ENCODE peak calls at places on chromosomes 13 and 19, in ten cellular contexts. I, J, X, U, N, R, V, B, D and L are unnamed samples.

GRCh38 chr19:6238643-6239281 is 41.0 kb downstream of the MLLT1 start:
- DNase-seq in B (peak), R (peak), J (no peak), N (peak), D (no peak), U (peak), X (peak), I (no peak), V (peak), L (no peak)

GRCh38 chr13:60012503-60012902 is 151.2 kb downstream of the DIAPH3 start:
- DNase-seq in B (no peak), V (no peak), X (no peak), J (peak), U (no peak), D (no peak), R (no peak), I (no peak), N (no peak), L (peak)

GRCh38 chr13:71829542-71829941 is 37.5 kb downstream of the DACH1 start:
- DNase-seq in J (no peak), R (no peak), U (no peak), I (no peak), B (no peak), N (no peak), X (no peak), V (no peak), D (no peak), L (no peak)

GRCh38 chr13:37978680-37979079 is 109.1 kb upstream of the TRPC4 start:
- DNase-seq in N (no peak), U (no peak), I (no peak), X (no peak), B (no peak), D (no peak), R (no peak), J (no peak), V (no peak), L (no peak)

GRCh38 chr13:111429064-111429558 is 108.7 kb downstream of the TEX29 start:
- DNase-seq in D (peak), U (peak), X (no peak), B (peak), I (no peak), R (no peak), V (no peak), N (no peak), J (peak), L (no peak)

GRCh38 chr19:5457709-5458108 is 2.5 kb downstream of the ZNRF4 start:
- DNase-seq in R (no peak), I (no peak), V (no peak), N (no peak), J (no peak), B (no peak), D (no peak), X (no peak), U (no peak), L (no peak)

GRCh38 chr19:49019242-49019932 is 2.5 kb upstream of the LHB start:
- DNase-seq in U (peak), N (peak), D (peak), V (peak), B (peak), R (peak), X (peak), J (peak), I (no peak), L (peak)

GRCh38 chr13:48600374-48601364 is 53.1 kb upstream of the CYSLTR2 start:
- DNase-seq in N (no peak), V (no peak), D (no peak), R (no peak), I (peak), U (peak), B (peak), J (no peak), X (no peak), L (no peak)

GRCh38 chr19:7145494-7145893 is 76.0 kb downstream of the ZNF557 start:
- DNase-seq in D (no peak), I (no peak), X (no peak), J (peak), V (no peak), B (no peak), R (no peak), N (no peak), U (no peak), L (no peak)

GRCh38 chr13:80444240-80445015 is 103.5 kb upstream of the SPRY2 start:
- DNase-seq in I (no peak), D (no peak), U (no peak), N (peak), X (no peak), J (no peak), B (no peak), R (no peak), V (no peak), L (no peak)

GRCh38 chr19:6536138-6536671 is 5.4 kb downstream of the TNFSF9 start:
- DNase-seq in U (no peak), D (peak), V (no peak), N (peak), B (peak), J (peak), I (no peak), R (no peak), X (no peak), L (peak)

GRCh38 chr19:21581646-21582045 is 76.2 kb downstream of the ZNF429 start:
- DNase-seq in B (no peak), D (no peak), I (no peak), U (no peak), R (no peak), V (no peak), N (no peak), X (no peak), J (no peak), L (no peak)

GRCh38 chr19:5250127-5250659 is 90.4 kb downstream of the PTPRS start:
- DNase-seq in D (no peak), N (no peak), V (peak), J (no peak), R (peak), I (no peak), U (no peak), B (no peak), X (peak), L (no peak)

GRCh38 chr19:18488838-18489626 is 32.8 kb downstream of the ELL start:
- DNase-seq in V (peak), B (no peak), R (no peak), N (peak), I (no peak), J (no peak), X (no peak), U (no peak), D (peak), L (no peak)

GRCh38 chr13:98397221-98397620 is 179.7 kb downstream of the STK24 start:
- DNase-seq in J (no peak), V (no peak), I (no peak), B (peak), D (no peak), R (no peak), U (peak), N (peak), X (no peak), L (no peak)

GRCh38 chr13:102856603-102857002 is 10.8 kb downstream of the ERCC5 start:
- DNase-seq in J (no peak), R (no peak), N (no peak), I (no peak), X (peak), U (no peak), D (no peak), B (peak), V (peak), L (peak)

GRCh38 chr13:72643339-72643989 is 84.0 kb downstream of the MZT1 start:
- DNase-seq in R (no peak), U (peak), D (peak), J (peak), X (no peak), N (peak), V (no peak), I (peak), B (peak), L (peak)

GRCh38 chr13:94300401-94300800 is 179.1 kb downstream of the DCT start:
- DNase-seq in X (no peak), B (no peak), D (no peak), I (no peak), R (no peak), U (no peak), V (no peak), N (no peak), J (no peak), L (no peak)

GRCh38 chr13:47708386-47708785 is 292.7 kb downstream of the SUCLA2 start:
- DNase-seq in N (peak), X (no peak), V (no peak), J (no peak), I (no peak), U (peak), D (no peak), R (no peak), B (peak), L (no peak)

GRCh38 chr13:108168929-108169328 is 46.4 kb downstream of the LIG4 start:
- DNase-seq in V (no peak), X (no peak), J (no peak), R (no peak), I (no peak), N (no peak), U (no peak), D (no peak), B (no peak), L (no peak)

GRCh38 chr19:51137812-51138425 is 4.2 kb upstream of the SIGLEC7 start:
- DNase-seq in B (no peak), D (no peak), N (no peak), I (no peak), R (no peak), J (no peak), V (no peak), U (no peak), X (no peak), L (no peak)
- H3K27ac ChIP-seq in B (no peak), D (no peak), N (no peak), I (no peak), R (no peak), J (peak), V (peak), U (no peak), X (peak), L (peak)

DNA sequence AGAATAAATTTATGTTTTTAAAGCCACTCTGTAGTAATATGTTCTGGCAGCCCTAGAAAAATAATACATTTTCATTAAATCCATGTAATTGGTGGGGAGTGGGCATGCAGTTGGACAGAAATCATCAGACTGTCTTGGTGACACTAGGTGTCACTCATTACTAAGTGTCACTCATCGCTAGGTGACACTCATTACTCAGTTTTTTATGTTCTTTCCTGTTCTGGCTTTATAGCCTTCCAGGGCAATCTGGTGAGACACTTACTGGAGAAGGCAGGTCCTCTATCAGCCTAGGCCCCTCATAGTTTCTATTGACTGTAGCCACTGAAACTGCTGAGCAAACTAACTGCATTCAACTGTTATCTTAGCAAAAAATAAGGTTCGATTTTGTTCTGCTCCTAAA is 542.1 kb downstream of the SLITRK1 start:
- DNase-seq in D (no peak), N (no peak), R (no peak), U (no peak), X (no peak), J (no peak), I (no peak), B (no peak), V (no peak), L (no peak)
- TF ChIP-seq CTCF in D (no peak), N (no peak), R (no peak), U (no peak), X (no peak), J (no peak), I (no peak), B (no peak), V (no peak), L (no peak)

DNA sequence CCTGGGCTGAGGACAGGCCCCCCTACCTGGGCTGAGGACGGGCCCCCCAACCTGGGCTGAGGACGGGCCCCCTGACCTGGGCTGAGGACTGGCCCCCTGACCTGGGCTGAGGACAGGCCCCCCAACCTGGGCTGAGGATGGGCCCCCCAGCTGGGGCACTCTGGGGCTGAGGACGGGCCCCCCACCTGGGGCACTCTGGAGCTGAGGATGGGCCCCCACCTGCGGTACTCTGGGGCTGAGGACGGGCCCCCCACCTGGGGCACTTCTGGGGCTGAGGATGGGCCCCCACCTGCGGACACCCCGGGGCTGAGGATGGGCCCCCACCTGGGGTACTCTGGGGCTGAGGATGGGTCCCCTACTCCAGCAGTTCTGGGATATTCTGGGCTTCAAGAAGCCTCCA is 65.5 kb downstream of the RASA3 start:
- DNase-seq in N (no peak), I (no peak), U (no peak), B (no peak), V (no peak), X (peak), D (no peak), R (no peak), J (no peak), L (no peak)
- H3K4me3 ChIP-seq in N (peak), I (no peak), U (no peak), B (no peak), V (no peak), X (no peak), D (no peak), R (no peak), J (no peak), L (no peak)

GRCh38 chr19:10550336-10550735 is 6.6 kb downstream of the ATG4D start:
- DNase-seq in I (no peak), X (no peak), D (no peak), R (no peak), N (peak), B (no peak), U (no peak), J (no peak), V (no peak), L (no peak)

GRCh38 chr19:10551698-10552301 is 8.1 kb downstream of the ATG4D start:
- DNase-seq in I (no peak), B (peak), V (no peak), R (no peak), J (no peak), U (no peak), D (no peak), X (no peak), N (peak), L (no peak)

GRCh38 chr19:10553087-10553667 is 9.5 kb downstream of the ATG4D start:
- DNase-seq in V (no peak), J (no peak), N (peak), D (no peak), I (no peak), X (no peak), R (no peak), U (no peak), B (no peak), L (no peak)

GRCh38 chr19:10553943-10554381 is 10.3 kb downstream of the ATG4D start:
- DNase-seq in U (no peak), B (no peak), V (no peak), I (no peak), N (peak), X (no peak), D (no peak), J (peak), R (no peak), L (no peak)

GRCh38 chr19:10552596-10553053 is 8.9 kb downstream of the ATG4D start:
- DNase-seq in V (no peak), B (peak), R (no peak), I (no peak), U (no peak), X (no peak), J (peak), D (peak), N (peak), L (no peak)
- H3K27ac ChIP-seq in V (no peak), B (peak), R (no peak), I (no peak), U (no peak), X (no peak), J (peak), D (no peak), N (no peak), L (no peak)

DNA sequence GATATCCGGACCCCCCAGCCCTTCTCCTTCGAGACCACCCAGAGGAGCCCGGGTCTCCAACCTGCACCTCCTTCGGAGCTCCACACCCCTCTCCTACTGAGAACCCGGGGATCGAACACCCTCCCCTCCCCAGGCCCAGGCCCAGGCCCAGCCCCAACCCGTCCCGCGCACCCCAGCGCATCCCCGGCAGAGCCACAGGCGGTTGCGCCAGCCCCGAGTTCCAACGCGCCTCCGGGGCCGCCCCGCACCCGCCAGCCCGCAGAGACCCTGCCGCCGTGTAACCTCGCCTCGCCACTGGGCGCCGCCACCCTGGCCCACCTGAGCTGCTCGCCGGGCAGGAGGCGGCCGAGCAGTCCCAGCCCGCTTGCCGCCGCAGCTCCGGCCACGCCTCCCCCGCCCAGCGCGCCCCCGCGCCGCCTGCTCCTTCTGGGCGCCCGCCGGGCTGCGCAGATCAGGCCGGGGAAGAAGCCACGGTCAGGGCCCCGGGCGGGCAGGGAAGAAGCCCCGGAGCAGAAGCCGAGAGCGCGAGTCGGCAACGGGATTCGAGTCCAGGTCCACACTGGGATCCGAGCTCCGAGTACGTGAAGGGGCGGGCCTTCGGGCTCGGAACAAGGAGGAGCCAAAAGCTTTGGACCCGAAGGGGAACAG is at the start of gene MBOAT7:
- DNase-seq in D (no peak), N (no peak), R (no peak), V (no peak), J (no peak), X (no peak), I (no peak), B (no peak), U (no peak), L (no peak)
- TF ChIP-seq CTCF in D (peak), N (no peak), R (no peak), V (peak), J (peak), X (peak), I (no peak), B (peak), U (peak), L (no peak)

DNA sequence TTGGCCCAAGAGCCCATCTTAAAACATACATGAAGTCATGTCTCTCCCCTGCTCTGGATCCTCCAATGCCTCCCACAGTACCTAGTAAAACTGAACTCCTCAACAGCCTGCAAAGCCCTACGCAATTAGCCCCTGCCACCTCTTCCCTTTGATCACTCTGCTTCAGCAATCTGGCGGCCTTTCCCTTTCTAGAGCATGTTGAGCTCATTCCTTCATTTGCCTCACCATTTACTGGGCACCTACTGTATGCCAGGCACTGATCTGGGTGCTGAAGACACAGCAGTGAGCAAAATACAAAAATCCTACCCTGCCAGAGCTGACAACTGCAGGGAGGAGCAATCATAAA is 2.9 kb downstream of the KEAP1 start:
- DNase-seq in J (no peak), I (no peak), U (no peak), V (no peak), D (no peak), N (no peak), B (no peak), X (no peak), R (no peak), L (no peak)
- H3K4me3 ChIP-seq in J (no peak), I (no peak), U (no peak), V (no peak), D (no peak), N (no peak), B (no peak), X (no peak), R (no peak), L (no peak)

DNA sequence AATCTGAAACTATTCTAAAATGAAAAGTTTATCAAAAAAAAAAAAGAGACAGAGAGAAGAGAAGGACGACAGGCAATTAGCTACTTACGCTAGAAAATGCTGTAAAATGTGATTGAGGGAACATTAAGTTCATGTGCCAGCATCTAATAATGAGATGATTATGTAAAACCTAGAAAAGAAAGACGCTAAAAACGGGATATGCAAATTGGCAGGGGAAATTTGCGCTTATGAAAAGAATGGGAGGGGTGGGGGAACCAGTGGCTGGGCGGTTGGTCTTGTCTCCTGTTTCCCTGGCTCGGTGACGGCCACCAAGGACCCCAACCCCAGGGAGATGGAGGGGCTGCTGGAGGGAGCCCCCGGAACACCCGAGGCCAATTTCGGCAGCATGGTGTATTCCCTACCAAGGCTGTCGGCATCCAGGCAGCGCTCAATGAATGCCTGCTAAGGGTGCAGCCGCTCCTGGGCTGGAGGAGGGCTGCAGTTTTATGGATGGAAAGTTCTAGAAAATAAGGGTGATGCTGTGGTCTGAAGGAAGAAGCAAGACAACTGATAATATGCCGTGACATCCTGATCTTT is 34.2 kb downstream of the GNG7 start:
- DNase-seq in U (no peak), I (no peak), B (no peak), R (no peak), V (no peak), X (no peak), J (no peak), D (no peak), N (no peak), L (no peak)
- H3K27ac ChIP-seq in U (no peak), I (no peak), B (no peak), R (no peak), V (no peak), X (no peak), J (no peak), D (no peak), N (no peak), L (no peak)

GRCh38 chr19:47391510-47392223 is 27.7 kb downstream of the MEIS3 start:
- DNase-seq in X (peak), V (peak), R (peak), I (peak), U (peak), J (peak), N (peak), B (peak), D (peak), L (peak)
- TF ChIP-seq CTCF in X (peak), V (peak), R (peak), I (peak), U (peak), J (peak), N (peak), B (peak), D (peak), L (peak)